ENCODE peak calls at places on chromosomes 11 and 22, in eight cellular contexts. H, U, O, F, Y, X, B and L are unnamed samples. For H3K4me1 and H3K9me3, the result is how much of the 10 kb centered on the place peaks cover.

GRCh38 chr11:118918128-118918685 is 7.5 kb downstream of the BCL9L start:
- DNase-seq in H (no peak), U (no peak), O (no peak), F (peak), Y (peak), X (peak), B (peak), L (peak)

GRCh38 chr22:19962246-19962908 is 20.8 kb upstream of the TXNRD2 start:
- DNase-seq in H (peak), U (peak), O (peak), F (peak), Y (peak), X (peak), B (peak), L (peak)

GRCh38 chr11:116061322-116061721 is 557.1 kb upstream of the CADM1 start:
- DNase-seq in H (no peak), U (no peak), O (no peak), F (no peak), Y (no peak), X (no peak), B (no peak), L (no peak)

GRCh38 chr11:104531075-104531474 is 367.1 kb upstream of the PDGFD start:
- DNase-seq in H (no peak), U (peak), O (no peak), F (no peak), Y (no peak), X (no peak), B (no peak), L (peak)

GRCh38 chr11:70517996-70518907 is 119.9 kb downstream of the CTTN start:
- DNase-seq in H (peak), U (no peak), O (no peak), F (peak), Y (peak), X (no peak), B (no peak), L (no peak)

GRCh38 chr11:70503878-70504240 is 105.5 kb downstream of the CTTN start:
- DNase-seq in H (no peak), U (no peak), O (no peak), F (no peak), Y (no peak), X (no peak), B (no peak), L (peak)

GRCh38 chr22:22038178-22038880 is 55.7 kb upstream of the TOP3B start:
- DNase-seq in H (no peak), U (no peak), O (no peak), F (peak), Y (no peak), X (no peak), B (no peak), L (no peak)

GRCh38 chr11:120137187-120137610 is 714 bp downstream of the TRIM29 start:
- DNase-seq in H (no peak), U (no peak), O (no peak), F (no peak), Y (no peak), X (peak), B (peak), L (peak)

GRCh38 chr11:21263026-21263425 is 593.6 kb downstream of the NELL1 start:
- DNase-seq in H (no peak), U (no peak), O (no peak), F (no peak), Y (no peak), X (no peak), B (no peak), L (no peak)

GRCh38 chr11:70530629-70531185 is 132.4 kb downstream of the CTTN start:
- DNase-seq in H (no peak), U (no peak), O (no peak), F (no peak), Y (no peak), X (no peak), B (no peak), L (no peak)

GRCh38 chr22:42180349-42180842 is 49.8 kb upstream of the CYP2D6 start:
- DNase-seq in H (no peak), U (no peak), O (no peak), F (peak), Y (peak), X (no peak), B (no peak), L (peak)

GRCh38 chr22:46622081-46622521 is 1.9 kb downstream of the GRAMD4 start:
- DNase-seq in H (no peak), U (no peak), O (no peak), F (no peak), Y (peak), X (peak), B (no peak), L (no peak)

GRCh38 chr11:1701041-1701807 is 4.2 kb downstream of the KRTAP5-6 start:
- DNase-seq in H (no peak), U (no peak), O (no peak), F (no peak), Y (no peak), X (no peak), B (no peak), L (no peak)

GRCh38 chr22:45960477-45961386 is 16.2 kb downstream of the WNT7B start:
- DNase-seq in H (no peak), U (no peak), O (no peak), F (no peak), Y (no peak), X (no peak), B (no peak), L (peak)

GRCh38 chr22:37896181-37896592 is 9.9 kb upstream of the MICALL1 start:
- DNase-seq in H (no peak), U (no peak), O (peak), F (peak), Y (no peak), X (peak), B (peak), L (peak)

GRCh38 chr11:134783219-134783618 is 371.2 kb upstream of the B3GAT1 start:
- DNase-seq in H (no peak), U (no peak), O (no peak), F (no peak), Y (no peak), X (no peak), B (no peak), L (no peak)

GRCh38 chr11:120565436-120566155 is 54.0 kb downstream of the GRIK4 start:
- DNase-seq in H (no peak), U (no peak), O (no peak), F (no peak), Y (no peak), X (no peak), B (no peak), L (peak)

GRCh38 chr11:84522331-84522730 is 1104.8 kb downstream of the DLG2 start:
- DNase-seq in H (no peak), U (no peak), O (no peak), F (no peak), Y (no peak), X (no peak), B (no peak), L (no peak)

GRCh38 chr22:43988116-43988817 is 33.0 kb downstream of the SAMM50 start:
- DNase-seq in H (no peak), U (no peak), O (no peak), F (no peak), Y (no peak), X (no peak), B (no peak), L (no peak)

GRCh38 chr11:128508785-128509518 is 78.4 kb downstream of the ETS1 start:
- DNase-seq in H (no peak), U (no peak), O (no peak), F (peak), Y (no peak), X (no peak), B (no peak), L (no peak)

GRCh38 chr11:8086001-8086479 is 5.0 kb downstream of the TUB start:
- DNase-seq in H (no peak), U (no peak), O (no peak), F (peak), Y (no peak), X (no peak), B (no peak), L (no peak)

GRCh38 chr11:64364435-64364834 is 5.5 kb downstream of the RPS6KA4 start:
- DNase-seq in H (no peak), U (no peak), O (no peak), F (no peak), Y (no peak), X (no peak), B (no peak), L (no peak)

GRCh38 chr11:63667993-63668392 is 3.2 kb downstream of the ATL3 start:
- DNase-seq in H (peak), U (peak), O (no peak), F (peak), Y (no peak), X (no peak), B (no peak), L (peak)

GRCh38 chr22:39678862-39679490 is 108.4 kb downstream of the CACNA1I start:
- DNase-seq in H (no peak), U (no peak), O (no peak), F (no peak), Y (no peak), X (no peak), B (no peak), L (no peak)

GRCh38 chr11:117000039-117000740 is 98.0 kb downstream of the SIK3 start:
- DNase-seq in H (no peak), U (no peak), O (no peak), F (no peak), Y (no peak), X (no peak), B (no peak), L (no peak)

GRCh38 chr22:27786253-27786898 is 15.2 kb downstream of the MN1 start:
- DNase-seq in H (no peak), U (no peak), O (no peak), F (no peak), Y (no peak), X (no peak), B (no peak), L (no peak)

GRCh38 chr22:27791494-27792241 is 9.9 kb downstream of the MN1 start:
- DNase-seq in H (no peak), U (no peak), O (no peak), F (no peak), Y (no peak), X (no peak), B (no peak), L (no peak)

GRCh38 chr22:27790396-27791216 is 10.9 kb downstream of the MN1 start:
- DNase-seq in H (no peak), U (no peak), O (no peak), F (no peak), Y (no peak), X (no peak), B (no peak), L (no peak)

GRCh38 chr22:27785818-27786217 is 15.7 kb downstream of the MN1 start:
- DNase-seq in H (no peak), U (no peak), O (no peak), F (no peak), Y (no peak), X (no peak), B (no peak), L (no peak)

GRCh38 chr22:27788889-27789288 is 12.7 kb downstream of the MN1 start:
- DNase-seq in H (no peak), U (no peak), O (no peak), F (no peak), Y (no peak), X (no peak), B (no peak), L (no peak)
- H3K4me1 ChIP-seq in H (under half), U (under half), O (under half), F (under half), Y (half or more), X (under half), B (under half), L (under half)

DNA sequence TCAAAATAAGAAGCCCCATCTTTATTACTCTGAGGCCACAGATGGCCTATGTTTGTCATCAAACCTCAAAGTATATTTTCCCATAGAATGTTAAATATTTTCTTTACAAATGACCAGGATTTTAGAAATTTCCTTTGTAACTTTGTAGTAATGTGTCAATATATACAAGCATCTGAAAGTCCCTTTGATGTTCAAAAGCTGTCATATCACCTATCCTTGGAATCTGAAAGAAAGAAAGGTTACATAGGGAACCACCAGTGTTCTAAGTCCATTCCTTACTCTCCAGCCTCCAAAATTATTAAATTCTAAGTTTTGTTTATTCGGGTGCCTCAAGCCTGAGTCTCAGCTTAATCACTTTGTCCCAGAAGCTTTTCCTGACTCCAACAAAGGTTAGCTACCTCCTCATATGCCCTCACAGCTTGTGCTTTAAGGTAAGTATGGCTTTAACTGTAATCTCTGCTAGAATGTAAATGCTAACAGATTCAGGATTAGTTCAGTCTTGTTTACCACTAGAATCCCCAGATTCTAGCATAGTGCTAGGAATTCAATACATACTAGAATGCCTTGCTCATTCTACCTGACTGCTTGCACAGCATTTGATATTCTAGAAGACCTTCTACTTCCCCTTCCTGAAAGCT is 32.3 kb downstream of the CCDC34 start:
- DNase-seq in H (no peak), U (no peak), O (no peak), F (no peak), Y (no peak), X (no peak), B (no peak), L (no peak)
- H3K9me3 ChIP-seq in H (under half), U (under half), O (under half), F (under half), Y (under half), X (under half), B (under half), L (under half)

DNA sequence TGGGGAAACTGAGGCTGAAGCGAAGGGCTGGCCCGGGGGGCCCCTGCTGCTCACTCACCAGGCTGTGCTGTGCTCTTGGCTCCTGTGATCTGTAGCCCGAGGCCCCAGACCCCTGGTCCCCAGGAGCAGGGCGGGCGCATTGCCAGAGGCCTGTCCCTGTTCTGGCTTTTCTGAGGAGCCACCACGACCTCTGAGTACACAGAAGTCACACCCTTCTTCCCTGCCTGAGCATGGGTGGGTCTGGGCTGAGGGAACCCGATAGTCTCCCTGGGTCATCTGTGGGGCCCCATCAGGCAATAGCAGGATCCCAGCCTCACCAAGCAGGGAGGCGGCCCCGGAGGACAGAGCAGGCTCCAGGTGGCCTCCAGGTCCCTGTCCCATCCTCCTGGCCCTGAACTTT is 5.1 kb downstream of the CASTOR1 start:
- DNase-seq in H (no peak), U (no peak), O (no peak), F (no peak), Y (no peak), X (no peak), B (no peak), L (no peak)
- H3K27ac ChIP-seq in H (no peak), U (peak), O (no peak), F (no peak), Y (no peak), X (no peak), B (no peak), L (no peak)

GRCh38 chr11:68008381-68009337 is 1.5 kb upstream of the ALDH3B1 start:
- DNase-seq in H (peak), U (no peak), O (peak), F (no peak), Y (no peak), X (no peak), B (peak), L (no peak)

GRCh38 chr11:68010058-68011041 is at the start of gene ALDH3B1:
- DNase-seq in H (peak), U (peak), O (peak), F (peak), Y (peak), X (peak), B (peak), L (peak)

GRCh38 chr11:68011046-68011943 is 1.2 kb downstream of the ALDH3B1 start:
- DNase-seq in H (no peak), U (no peak), O (no peak), F (no peak), Y (no peak), X (no peak), B (no peak), L (no peak)

GRCh38 chr11:68007498-68008380 is 2.4 kb upstream of the ALDH3B1 start:
- DNase-seq in H (no peak), U (no peak), O (no peak), F (no peak), Y (no peak), X (no peak), B (no peak), L (no peak)

GRCh38 chr11:68009391-68010000 is 631 bp upstream of the ALDH3B1 start:
- DNase-seq in H (no peak), U (no peak), O (peak), F (peak), Y (no peak), X (no peak), B (no peak), L (no peak)
- H3K4me1 ChIP-seq in H (half or more), U (half or more), O (half or more), F (under half), Y (under half), X (under half), B (half or more), L (under half)

GRCh38 chr22:30970356-30970746 is 1.3 kb downstream of the TUG1 start:
- DNase-seq in H (no peak), U (no peak), O (no peak), F (no peak), Y (no peak), X (no peak), B (no peak), L (no peak)
- H3K9me3 ChIP-seq in H (under half), U (half or more), O (under half), F (under half), Y (under half), X (under half), B (under half), L (half or more)

GRCh38 chr11:76666408-76666807 is 4.1 kb downstream of the LRRC32 start:
- DNase-seq in H (peak), U (no peak), O (peak), F (peak), Y (peak), X (no peak), B (no peak), L (peak)

GRCh38 chr11:76667271-76667818 is 3.2 kb downstream of the LRRC32 start:
- DNase-seq in H (no peak), U (no peak), O (no peak), F (no peak), Y (no peak), X (no peak), B (no peak), L (peak)

GRCh38 chr11:76666830-76667229 is 3.7 kb downstream of the LRRC32 start:
- DNase-seq in H (no peak), U (no peak), O (no peak), F (no peak), Y (no peak), X (no peak), B (no peak), L (no peak)

GRCh38 chr11:76668362-76669155 is 2.0 kb downstream of the LRRC32 start:
- DNase-seq in H (no peak), U (no peak), O (no peak), F (no peak), Y (no peak), X (no peak), B (no peak), L (peak)

DNA sequence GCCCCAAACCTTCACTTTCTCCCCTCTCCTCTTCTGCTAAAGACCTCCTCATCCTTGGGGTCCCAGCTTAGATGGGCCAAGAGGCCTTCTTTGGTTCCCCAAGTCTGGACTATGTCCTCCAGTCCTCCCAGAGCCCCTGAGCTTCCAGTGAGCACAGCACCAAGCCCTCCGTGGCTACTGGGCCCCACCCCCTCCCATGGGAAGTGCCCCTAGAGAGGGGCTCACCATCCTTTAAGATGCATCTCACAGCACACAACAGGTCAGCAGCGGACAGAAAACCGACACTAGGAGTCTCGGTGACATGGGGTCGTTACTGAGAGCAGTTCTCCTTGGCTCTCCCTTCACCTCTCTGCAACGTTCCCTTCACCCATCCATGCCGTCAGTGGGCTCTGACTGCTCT is 2.7 kb downstream of the LRRC32 start:
- DNase-seq in H (no peak), U (no peak), O (no peak), F (no peak), Y (no peak), X (no peak), B (no peak), L (peak)
- H3K27ac ChIP-seq in H (no peak), U (no peak), O (no peak), F (no peak), Y (peak), X (peak), B (peak), L (no peak)

DNA sequence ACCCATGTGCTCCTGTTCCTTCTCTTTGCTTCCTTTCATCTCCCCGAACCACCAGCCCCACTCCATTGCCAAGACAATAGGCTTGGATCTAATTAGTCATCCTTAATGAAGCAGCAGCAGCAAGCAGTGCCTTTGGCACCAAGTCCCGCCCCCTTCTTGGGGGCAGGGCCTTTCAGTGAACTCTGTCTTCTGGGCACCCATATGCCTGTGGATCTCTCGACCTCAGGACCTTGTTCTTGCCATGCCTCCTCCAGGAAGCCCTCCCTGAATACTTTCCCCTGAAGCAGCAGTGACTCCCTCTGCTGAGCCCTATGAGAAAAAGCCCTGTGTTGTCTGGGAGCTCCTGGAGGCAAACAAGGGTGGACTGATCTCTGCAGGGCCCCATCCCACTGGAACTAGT is 32.1 kb downstream of the ARHGEF17 start:
- DNase-seq in H (no peak), U (no peak), O (no peak), F (no peak), Y (no peak), X (no peak), B (no peak), L (peak)
- H3K4me1 ChIP-seq in H (under half), U (under half), O (under half), F (under half), Y (under half), X (under half), B (half or more), L (under half)

DNA sequence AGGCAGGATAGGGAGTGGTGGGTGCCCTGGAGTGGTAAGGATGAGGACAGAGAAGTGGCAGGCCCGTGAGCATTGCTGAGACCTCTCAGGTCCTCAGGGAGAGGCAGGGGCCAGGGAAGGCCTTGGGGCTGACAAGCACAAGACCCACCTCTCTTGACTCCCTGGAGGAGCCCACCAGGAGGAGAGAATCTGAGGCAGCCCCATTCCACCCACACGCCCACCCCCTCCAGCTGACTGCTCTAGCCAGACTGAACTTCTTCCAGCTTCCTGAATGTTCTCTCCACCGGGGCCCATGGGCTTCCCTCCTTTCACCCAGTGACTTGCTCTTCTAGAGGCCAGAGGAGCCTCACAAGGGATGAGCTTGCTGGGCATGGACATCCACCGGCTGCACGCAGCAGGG is 1403.0 kb downstream of the BRD1 start:
- DNase-seq in H (peak), U (no peak), O (no peak), F (no peak), Y (no peak), X (no peak), B (no peak), L (no peak)
- H3K9me3 ChIP-seq in H (under half), U (under half), O (under half), F (half or more), Y (under half), X (under half), B (under half), L (under half)